ENCODE peak calls at places on chromosomes 11 and 22, in five cellular contexts. One of them, this sample, is unnamed.

GRCh38 chr11:64863381-64864060 is 14.9 kb downstream of the EHD1 start:
- DNase-seq in MM.1S: no peak
- DNase-seq in prostate gland: no peak
- DNase-seq in adrenal gland: no peak
- DNase-seq in bronchial epithelial cell: no peak
- DNase-seq in this sample: no peak

GRCh38 chr11:68546555-68546954 is 86.0 kb downstream of the PPP6R3 start:
- DNase-seq in MM.1S: no peak
- DNase-seq in prostate gland: no peak
- DNase-seq in adrenal gland: peak; percentile 50
- DNase-seq in bronchial epithelial cell: peak; percentile 14
- DNase-seq in this sample: no peak

GRCh38 chr22:35301370-35301874 is 1.7 kb downstream of the TOM1 start:
- DNase-seq in MM.1S: no peak
- DNase-seq in prostate gland: no peak
- DNase-seq in adrenal gland: peak; percentile 83
- DNase-seq in bronchial epithelial cell: peak; percentile 88
- DNase-seq in this sample: peak; percentile 85

GRCh38 chr11:85742348-85742747 is 56.4 kb upstream of the CCDC89 start:
- DNase-seq in MM.1S: no peak
- DNase-seq in prostate gland: no peak
- DNase-seq in adrenal gland: no peak
- DNase-seq in bronchial epithelial cell: no peak
- DNase-seq in this sample: no peak

GRCh38 chr11:45400594-45400993 is 114.5 kb upstream of the SYT13 start:
- DNase-seq in MM.1S: no peak
- DNase-seq in prostate gland: no peak
- DNase-seq in adrenal gland: no peak
- DNase-seq in bronchial epithelial cell: peak; percentile 20
- DNase-seq in this sample: peak; percentile 86

GRCh38 chr11:17552392-17553248 is 5.6 kb downstream of the OTOG start:
- DNase-seq in MM.1S: no peak
- DNase-seq in prostate gland: no peak
- DNase-seq in adrenal gland: no peak
- DNase-seq in bronchial epithelial cell: no peak
- DNase-seq in this sample: no peak

GRCh38 chr11:114102993-114103896 is 43.7 kb downstream of the ZBTB16 start:
- DNase-seq in MM.1S: no peak
- DNase-seq in prostate gland: no peak
- DNase-seq in adrenal gland: no peak
- DNase-seq in bronchial epithelial cell: no peak
- DNase-seq in this sample: no peak

GRCh38 chr11:131370090-131370751 is at the start of gene NTM:
- DNase-seq in MM.1S: peak; percentile 25
- DNase-seq in prostate gland: peak; percentile 23
- DNase-seq in adrenal gland: peak; percentile 66
- DNase-seq in bronchial epithelial cell: peak; percentile 22
- DNase-seq in this sample: peak; percentile 26

GRCh38 chr22:44819966-44820631 is 67.7 kb downstream of the ARHGAP8 start:
- DNase-seq in MM.1S: no peak
- DNase-seq in prostate gland: no peak
- DNase-seq in adrenal gland: no peak
- DNase-seq in bronchial epithelial cell: no peak
- DNase-seq in this sample: no peak

GRCh38 chr11:65452806-65453490 is 30.4 kb downstream of the NEAT1 start:
- DNase-seq in MM.1S: no peak
- DNase-seq in prostate gland: no peak
- DNase-seq in adrenal gland: peak; percentile 50
- DNase-seq in bronchial epithelial cell: peak; percentile 89
- DNase-seq in this sample: peak; percentile 69

GRCh38 chr11:96188625-96189006 is 154.4 kb downstream of the MAML2 start:
- DNase-seq in MM.1S: peak; percentile 43
- DNase-seq in prostate gland: no peak
- DNase-seq in adrenal gland: no peak
- DNase-seq in bronchial epithelial cell: no peak
- DNase-seq in this sample: peak; percentile 49

GRCh38 chr11:87352759-87353707 is 315.3 kb downstream of the TMEM135 start:
- DNase-seq in MM.1S: peak; percentile 88
- DNase-seq in prostate gland: peak; percentile 76
- DNase-seq in adrenal gland: peak; percentile 90
- DNase-seq in bronchial epithelial cell: peak; percentile 85
- DNase-seq in this sample: peak; percentile 72

GRCh38 chr11:67376421-67376820 is 3.0 kb upstream of the CLCF1 start:
- DNase-seq in MM.1S: no peak
- DNase-seq in prostate gland: no peak
- DNase-seq in adrenal gland: no peak
- DNase-seq in bronchial epithelial cell: no peak
- DNase-seq in this sample: no peak

GRCh38 chr22:37464181-37464580 is 22.0 kb downstream of the MFNG start:
- DNase-seq in MM.1S: no peak
- DNase-seq in prostate gland: no peak
- DNase-seq in adrenal gland: no peak
- DNase-seq in bronchial epithelial cell: no peak
- DNase-seq in this sample: no peak

GRCh38 chr11:65215441-65216076 is 33.8 kb downstream of the CAPN1 start:
- DNase-seq in MM.1S: no peak
- DNase-seq in prostate gland: no peak
- DNase-seq in adrenal gland: no peak
- DNase-seq in bronchial epithelial cell: no peak
- DNase-seq in this sample: no peak

GRCh38 chr22:44309137-44309536 is 3.6 kb downstream of the SHISAL1 start:
- DNase-seq in MM.1S: no peak
- DNase-seq in prostate gland: no peak
- DNase-seq in adrenal gland: no peak
- DNase-seq in bronchial epithelial cell: peak; percentile 96
- DNase-seq in this sample: peak; percentile 91

GRCh38 chr11:76543006-76543703 is 98.3 kb downstream of the EMSY start:
- DNase-seq in MM.1S: no peak
- DNase-seq in prostate gland: no peak
- DNase-seq in adrenal gland: no peak
- DNase-seq in bronchial epithelial cell: peak; percentile 72
- DNase-seq in this sample: no peak

GRCh38 chr11:79068356-79068755 is 372.5 kb downstream of the TENM4 start:
- DNase-seq in MM.1S: no peak
- DNase-seq in prostate gland: no peak
- DNase-seq in adrenal gland: no peak
- DNase-seq in bronchial epithelial cell: no peak
- DNase-seq in this sample: no peak

GRCh38 chr11:30429550-30429949 is 106.6 kb downstream of the ARL14EP start:
- DNase-seq in MM.1S: no peak
- DNase-seq in prostate gland: no peak
- DNase-seq in adrenal gland: no peak
- DNase-seq in bronchial epithelial cell: no peak
- DNase-seq in this sample: no peak

GRCh38 chr11:43410394-43410793 is 51.7 kb downstream of the TTC17 start:
- DNase-seq in MM.1S: no peak
- DNase-seq in prostate gland: no peak
- DNase-seq in adrenal gland: no peak
- DNase-seq in bronchial epithelial cell: no peak
- DNase-seq in this sample: no peak

GRCh38 chr22:44680481-44680894 is 21.5 kb upstream of the PRR5 start:
- DNase-seq in MM.1S: no peak
- DNase-seq in prostate gland: no peak
- DNase-seq in adrenal gland: no peak
- DNase-seq in bronchial epithelial cell: no peak
- DNase-seq in this sample: no peak

GRCh38 chr11:83122050-83122449 is 34.9 kb upstream of the PCF11 start:
- DNase-seq in MM.1S: no peak
- DNase-seq in prostate gland: no peak
- DNase-seq in adrenal gland: no peak
- DNase-seq in bronchial epithelial cell: no peak
- DNase-seq in this sample: no peak

GRCh38 chr22:37481347-37481907 is 4.8 kb downstream of the MFNG start:
- DNase-seq in MM.1S: no peak
- DNase-seq in prostate gland: no peak
- DNase-seq in adrenal gland: no peak
- DNase-seq in bronchial epithelial cell: no peak
- DNase-seq in this sample: no peak

GRCh38 chr11:36672815-36673450 is 74.9 kb upstream of the RAG2 start:
- DNase-seq in MM.1S: peak; percentile 31
- DNase-seq in prostate gland: peak; percentile 32
- DNase-seq in adrenal gland: peak; percentile 33
- DNase-seq in bronchial epithelial cell: peak; percentile 47
- DNase-seq in this sample: peak; percentile 41

GRCh38 chr11:9525116-9525515 is 48.4 kb upstream of the WEE1 start:
- DNase-seq in MM.1S: no peak
- DNase-seq in prostate gland: no peak
- DNase-seq in adrenal gland: no peak
- DNase-seq in bronchial epithelial cell: no peak
- DNase-seq in this sample: no peak

GRCh38 chr11:71454470-71455113 is 1.6 kb downstream of the NADSYN1 start:
- DNase-seq in MM.1S: peak; percentile 19
- DNase-seq in prostate gland: no peak
- DNase-seq in adrenal gland: no peak
- DNase-seq in bronchial epithelial cell: peak; percentile 59
- DNase-seq in this sample: no peak

GRCh38 chr11:35945137-35945518 is 1.3 kb downstream of the LDLRAD3 start:
- DNase-seq in MM.1S: no peak
- DNase-seq in prostate gland: no peak
- DNase-seq in adrenal gland: no peak
- DNase-seq in bronchial epithelial cell: no peak
- DNase-seq in this sample: no peak

GRCh38 chr11:122977455-122978302 is 4.0 kb downstream of the BSX start:
- DNase-seq in MM.1S: no peak
- DNase-seq in prostate gland: no peak
- DNase-seq in adrenal gland: no peak
- DNase-seq in bronchial epithelial cell: no peak
- DNase-seq in this sample: no peak

GRCh38 chr11:78418584-78419211 is 1.1 kb upstream of the GAB2 start:
- DNase-seq in MM.1S: no peak
- DNase-seq in prostate gland: no peak
- DNase-seq in adrenal gland: no peak
- DNase-seq in bronchial epithelial cell: no peak
- DNase-seq in this sample: no peak

GRCh38 chr11:15278129-15278528 is 163.4 kb downstream of the INSC start:
- DNase-seq in MM.1S: no peak
- DNase-seq in prostate gland: no peak
- DNase-seq in adrenal gland: no peak
- DNase-seq in bronchial epithelial cell: no peak
- DNase-seq in this sample: peak; percentile 13

GRCh38 chr22:48843640-48844039 is 984.0 kb downstream of the BRD1 start:
- DNase-seq in MM.1S: no peak
- DNase-seq in prostate gland: no peak
- DNase-seq in adrenal gland: no peak
- DNase-seq in bronchial epithelial cell: no peak
- DNase-seq in this sample: no peak

GRCh38 chr11:73218830-73219215 is 742 bp downstream of the P2RY2 start:
- DNase-seq in MM.1S: no peak
- DNase-seq in prostate gland: no peak
- DNase-seq in adrenal gland: no peak
- DNase-seq in bronchial epithelial cell: no peak
- DNase-seq in this sample: no peak

GRCh38 chr11:73218106-73218829 is at the start of gene P2RY2:
- DNase-seq in MM.1S: peak; percentile 71
- DNase-seq in prostate gland: peak; percentile 53
- DNase-seq in adrenal gland: peak; percentile 83
- DNase-seq in bronchial epithelial cell: peak; percentile 40
- DNase-seq in this sample: no peak

GRCh38 chr11:73217810-73218105 is 323 bp upstream of the P2RY2 start:
- DNase-seq in MM.1S: no peak
- DNase-seq in prostate gland: no peak
- DNase-seq in adrenal gland: no peak
- DNase-seq in bronchial epithelial cell: no peak
- DNase-seq in this sample: no peak

GRCh38 chr11:73216466-73216865 is 1.6 kb upstream of the P2RY2 start:
- DNase-seq in MM.1S: no peak
- DNase-seq in prostate gland: no peak
- DNase-seq in adrenal gland: no peak
- DNase-seq in bronchial epithelial cell: no peak
- DNase-seq in this sample: no peak

GRCh38 chr11:73217131-73217809 is 811 bp upstream of the P2RY2 start:
- DNase-seq in MM.1S: no peak
- DNase-seq in prostate gland: no peak
- DNase-seq in adrenal gland: peak; percentile 52
- DNase-seq in bronchial epithelial cell: no peak
- DNase-seq in this sample: no peak
- H3K4me3 ChIP-seq in MM.1S: no peak overlapping the region
- H3K4me3 ChIP-seq in prostate gland: no peak overlapping the region
- H3K4me3 ChIP-seq in adrenal gland: no peak overlapping the region
- H3K4me3 ChIP-seq in bronchial epithelial cell: peak overlapping the region; percentile 91
- H3K4me3 ChIP-seq in this sample: no peak overlapping the region

GRCh38 chr22:21968452-21969129 is 14.0 kb downstream of the TOP3B start:
- DNase-seq in MM.1S: no peak
- DNase-seq in prostate gland: no peak
- DNase-seq in adrenal gland: no peak
- DNase-seq in bronchial epithelial cell: no peak
- DNase-seq in this sample: no peak

GRCh38 chr22:21972293-21972779 is 10.3 kb downstream of the TOP3B start:
- DNase-seq in MM.1S: peak; percentile 43
- DNase-seq in prostate gland: no peak
- DNase-seq in adrenal gland: no peak
- DNase-seq in bronchial epithelial cell: peak; percentile 15
- DNase-seq in this sample: peak; percentile 31

GRCh38 chr22:21971858-21972275 is 10.7 kb downstream of the TOP3B start:
- DNase-seq in MM.1S: no peak
- DNase-seq in prostate gland: no peak
- DNase-seq in adrenal gland: no peak
- DNase-seq in bronchial epithelial cell: no peak
- DNase-seq in this sample: no peak

GRCh38 chr22:21970800-21971617 is 11.6 kb downstream of the TOP3B start:
- DNase-seq in MM.1S: no peak
- DNase-seq in prostate gland: no peak
- DNase-seq in adrenal gland: no peak
- DNase-seq in bronchial epithelial cell: no peak
- DNase-seq in this sample: no peak

GRCh38 chr22:21970037-21970799 is 12.4 kb downstream of the TOP3B start:
- DNase-seq in MM.1S: no peak
- DNase-seq in prostate gland: no peak
- DNase-seq in adrenal gland: no peak
- DNase-seq in bronchial epithelial cell: peak; percentile 51
- DNase-seq in this sample: no peak
- TF ChIP-seq CTCF in MM.1S: no peak
- TF ChIP-seq CTCF in prostate gland: no peak
- TF ChIP-seq CTCF in adrenal gland: no peak
- TF ChIP-seq CTCF in bronchial epithelial cell: no peak
- TF ChIP-seq CTCF in this sample: no peak

GRCh38 chr22:24437820-24438328 is 10.5 kb downstream of the ADORA2A start:
- DNase-seq in MM.1S: peak; percentile 36
- DNase-seq in prostate gland: no peak
- DNase-seq in adrenal gland: no peak
- DNase-seq in bronchial epithelial cell: peak; percentile 39
- DNase-seq in this sample: no peak
- H3K4me3 ChIP-seq in MM.1S: no peak overlapping the region
- H3K4me3 ChIP-seq in prostate gland: no peak overlapping the region
- H3K4me3 ChIP-seq in adrenal gland: no peak overlapping the region
- H3K4me3 ChIP-seq in bronchial epithelial cell: no peak overlapping the region
- H3K4me3 ChIP-seq in this sample: no peak overlapping the region

DNA sequence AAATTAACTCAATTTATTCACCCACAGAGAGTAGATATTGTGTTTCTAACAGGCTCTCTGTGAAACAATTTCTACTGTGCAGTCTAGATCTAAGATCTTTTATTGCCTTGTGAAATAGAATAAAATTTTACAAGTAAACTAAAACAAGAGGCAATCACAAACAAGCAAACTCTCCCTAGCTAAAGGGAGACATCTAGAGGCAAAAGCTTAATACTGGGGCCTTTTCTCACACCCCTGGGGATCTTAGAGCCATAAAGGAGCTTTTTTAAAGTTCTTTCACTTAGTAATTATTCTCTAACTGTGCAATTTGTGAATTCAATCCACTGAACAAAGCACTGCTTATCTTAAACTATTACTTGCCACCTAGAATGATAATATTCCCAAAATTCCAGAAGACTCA is 19.7 kb downstream of the ALG9 start:
- DNase-seq in MM.1S: no peak
- DNase-seq in prostate gland: no peak
- DNase-seq in adrenal gland: no peak
- DNase-seq in bronchial epithelial cell: peak; percentile 11
- DNase-seq in this sample: peak; percentile 33
- TF ChIP-seq CTCF in MM.1S: peak; percentile 32
- TF ChIP-seq CTCF in prostate gland: peak; percentile 17
- TF ChIP-seq CTCF in adrenal gland: no peak
- TF ChIP-seq CTCF in bronchial epithelial cell: peak; percentile 34
- TF ChIP-seq CTCF in this sample: peak; percentile 68

This sample was measured in astrocyte of the spinal cord.